ENCODE peak calls at places on chromosomes 5 and 9, in four cellular contexts. U is prostate gland, V is sigmoid colon, B is transverse colon. Y is an unnamed sample.

GRCh38 chr5:176648467-176649194 is 1.3 kb downstream of the TSPAN17 start:
- DNase-seq in U (no peak), V (no peak), B (no peak), Y (no peak)

GRCh38 chr9:77766587-77766986 is 118.5 kb upstream of the GNA14 start:
- DNase-seq in U (no peak), V (no peak), B (no peak), Y (no peak)

GRCh38 chr5:108101816-108102215 is 280.1 kb downstream of the FBXL17 start:
- DNase-seq in U (no peak), V (no peak), B (no peak), Y (no peak)

GRCh38 chr5:105754056-105754455 is 1916.7 kb downstream of the EFNA5 start:
- DNase-seq in U (no peak), V (no peak), B (no peak), Y (no peak)

GRCh38 chr9:123099042-123099441 is 65.6 kb downstream of the GPR21 start:
- DNase-seq in U (no peak), V (no peak), B (no peak), Y (no peak)

GRCh38 chr5:146007270-146007669 is 70.9 kb downstream of the SH3RF2 start:
- DNase-seq in U (no peak), V (no peak), B (no peak), Y (no peak)

GRCh38 chr5:124741711-124742496 is 4.5 kb downstream of the ZNF608 start:
- DNase-seq in U (no peak), V (no peak), B (peak; percentile 42), Y (no peak)

GRCh38 chr9:112569186-112569585 is 82.6 kb downstream of the KIAA1958 start:
- DNase-seq in U (no peak), V (no peak), B (no peak), Y (no peak)

GRCh38 chr9:131734781-131735180 is 5.1 kb downstream of the RAPGEF1 start:
- DNase-seq in U (no peak), V (no peak), B (no peak), Y (no peak)

GRCh38 chr9:124220551-124221451 is 36.9 kb upstream of the NEK6 start:
- DNase-seq in U (peak; percentile 87), V (peak; percentile 65), B (peak; percentile 60), Y (peak; percentile 50)

GRCh38 chr9:137411670-137412380 is 11.1 kb downstream of the EXD3 start:
- DNase-seq in U (peak; percentile 75), V (peak; percentile 89), B (peak; percentile 73), Y (no peak)

GRCh38 chr5:103358305-103358996 is 99.9 kb downstream of the MACIR start:
- DNase-seq in U (no peak), V (no peak), B (no peak), Y (no peak)

GRCh38 chr5:149604321-149604720 is 23.0 kb downstream of the ARHGEF37 start:
- DNase-seq in U (no peak), V (no peak), B (no peak), Y (no peak)

GRCh38 chr9:98010450-98010849 is 27.3 kb downstream of the ANP32B start:
- DNase-seq in U (no peak), V (no peak), B (peak; percentile 51), Y (no peak)

GRCh38 chr5:135444360-135444759 is 2.8 kb downstream of the DCANP1 start:
- DNase-seq in U (no peak), V (peak; percentile 19), B (no peak), Y (peak; percentile 53)

GRCh38 chr9:81874926-81875325 is 53.3 kb upstream of the SPATA31D4 start:
- DNase-seq in U (no peak), V (no peak), B (peak; percentile 20), Y (no peak)

GRCh38 chr5:51439232-51439631 is 56.0 kb downstream of the ISL1 start:
- DNase-seq in U (no peak), V (no peak), B (no peak), Y (no peak)

GRCh38 chr5:10594591-10595210 is 30.8 kb downstream of the ANKRD33B start:
- DNase-seq in U (no peak), V (no peak), B (no peak), Y (no peak)

GRCh38 chr5:149381986-149382338 is 2.9 kb upstream of the IL17B start:
- DNase-seq in U (peak; percentile 63), V (peak; percentile 94), B (peak; percentile 83), Y (no peak)

GRCh38 chr9:136403915-136404800 is 4.2 kb upstream of the SNAPC4 start:
- DNase-seq in U (no peak), V (no peak), B (no peak), Y (no peak)

GRCh38 chr9:8070779-8071444 is 271.3 kb upstream of the DMAC1 start:
- DNase-seq in U (no peak), V (no peak), B (no peak), Y (no peak)

GRCh38 chr9:36764364-36765076 is 191.8 kb downstream of the MELK start:
- DNase-seq in U (no peak), V (no peak), B (no peak), Y (no peak)

GRCh38 chr9:135038331-135038730 is 49.1 kb upstream of the OLFM1 start:
- DNase-seq in U (no peak), V (peak; percentile 47), B (no peak), Y (peak; percentile 14)

GRCh38 chr5:96807099-96807654 is 568 bp downstream of the ERAP1 start:
- DNase-seq in U (peak; percentile 69), V (peak; percentile 89), B (peak; percentile 88), Y (peak; percentile 86)

GRCh38 chr5:130759061-130759460 is 406.0 kb downstream of the HINT1 start:
- DNase-seq in U (no peak), V (no peak), B (no peak), Y (no peak)

GRCh38 chr9:120892748-120893584 is 16.0 kb upstream of the PHF19 start:
- DNase-seq in U (no peak), V (no peak), B (no peak), Y (no peak)
- H3K27ac ChIP-seq in U (peak overlapping the region; percentile 49), V (peak overlapping the region; percentile 72), B (peak overlapping the region; percentile 50), Y (no peak overlapping the region)

DNA sequence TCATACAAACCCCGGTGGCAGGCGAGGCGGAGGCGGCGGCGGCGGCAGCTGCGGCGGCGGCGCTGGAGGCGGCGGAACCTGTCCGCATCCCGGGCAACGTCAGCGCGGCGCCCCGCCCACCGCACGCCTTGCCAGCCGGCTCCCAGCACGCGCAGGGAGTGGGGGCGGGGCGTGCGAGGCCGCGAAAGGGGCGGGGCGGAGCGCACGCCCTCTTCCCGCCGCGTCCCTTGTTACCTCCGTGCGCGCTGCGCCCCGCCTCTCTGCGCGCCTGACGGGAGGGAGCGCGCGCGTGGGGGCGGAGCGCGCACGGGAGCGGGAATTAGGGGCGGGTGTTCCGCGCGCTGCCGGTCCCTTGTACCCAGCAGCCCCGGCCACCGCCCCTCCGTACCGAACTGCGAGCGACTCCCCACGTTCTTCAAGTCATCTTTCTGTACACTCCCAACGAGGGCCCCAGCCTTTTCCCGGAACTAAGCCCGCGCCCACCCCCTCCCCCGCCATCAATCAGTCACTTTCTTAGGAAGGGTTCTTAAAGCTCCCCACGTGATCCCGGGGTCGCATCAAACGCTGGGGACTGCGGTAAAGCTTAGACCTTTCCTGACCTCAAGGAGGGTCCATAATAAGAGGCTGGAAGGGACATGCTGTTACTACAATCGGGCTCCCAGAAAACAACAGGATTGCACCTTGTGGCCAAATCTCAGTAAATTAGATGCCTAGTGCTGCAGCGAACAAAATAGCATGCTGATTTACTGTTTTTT is at the start of gene AGTPBP1:
- DNase-seq in U (peak; percentile 95), V (peak; percentile 97), B (peak; percentile 97), Y (peak; percentile 93)
- TF ChIP-seq POLR2AphosphoS5 in U (peak; percentile 44), V (peak; percentile 16), B (peak; percentile 64), Y (no peak)

GRCh38 chr9:76394023-76394895 is at the start of gene RFK:
- DNase-seq in U (peak; percentile 92), V (peak; percentile 97), B (peak; percentile 96), Y (peak; percentile 95)
- TF ChIP-seq CTCF in U (peak; percentile 69), V (peak; percentile 19), B (peak; percentile 17), Y (peak; percentile 45)

DNA sequence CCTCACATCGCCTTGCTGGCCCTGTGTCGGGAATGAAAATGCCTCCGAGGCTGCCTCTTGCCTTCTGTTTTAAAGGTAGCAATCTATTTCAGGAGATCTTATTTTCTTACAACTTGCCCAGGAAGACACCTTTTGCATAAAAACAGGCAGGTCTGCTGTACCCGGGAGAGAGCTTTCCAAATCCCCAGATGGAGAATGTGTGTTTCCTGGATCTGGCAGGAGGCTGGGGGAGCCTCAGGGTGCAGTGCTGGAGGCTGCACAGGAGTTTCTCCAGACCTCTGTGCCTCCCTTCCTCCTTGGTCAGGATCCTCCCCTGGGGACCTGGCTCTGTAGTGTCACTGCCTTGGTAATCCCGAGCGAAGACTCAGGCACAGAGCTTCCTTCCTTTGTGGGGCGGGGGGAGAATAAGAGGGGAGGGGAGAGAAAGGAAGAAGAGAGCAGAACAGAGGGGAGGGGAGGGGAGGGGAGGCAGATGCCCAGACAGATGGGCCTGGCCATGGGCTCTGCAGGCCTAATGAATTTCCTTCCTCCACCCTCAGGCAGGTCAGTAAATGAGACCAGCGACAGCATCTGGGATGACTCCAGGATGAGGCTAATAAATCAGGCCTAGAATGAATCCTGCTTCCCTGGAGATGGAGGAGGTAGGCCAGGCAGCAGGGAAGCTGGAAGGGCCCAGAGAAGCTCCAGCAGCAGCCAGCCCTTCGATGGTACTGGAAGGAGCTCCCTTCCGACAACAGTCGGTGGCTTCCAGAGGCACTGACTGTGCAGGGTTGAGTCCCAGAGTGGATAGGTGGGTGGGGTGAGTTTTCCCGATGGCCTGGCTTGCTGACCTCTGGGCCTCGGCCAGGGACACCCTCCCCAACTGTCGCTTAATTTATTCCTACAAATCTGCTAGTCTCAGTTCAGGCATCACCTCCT is 104.2 kb upstream of the BOD1 start:
- DNase-seq in U (no peak), V (no peak), B (no peak), Y (no peak)
- H3K27ac ChIP-seq in U (no peak overlapping the region), V (no peak overlapping the region), B (no peak overlapping the region), Y (no peak overlapping the region)

DNA sequence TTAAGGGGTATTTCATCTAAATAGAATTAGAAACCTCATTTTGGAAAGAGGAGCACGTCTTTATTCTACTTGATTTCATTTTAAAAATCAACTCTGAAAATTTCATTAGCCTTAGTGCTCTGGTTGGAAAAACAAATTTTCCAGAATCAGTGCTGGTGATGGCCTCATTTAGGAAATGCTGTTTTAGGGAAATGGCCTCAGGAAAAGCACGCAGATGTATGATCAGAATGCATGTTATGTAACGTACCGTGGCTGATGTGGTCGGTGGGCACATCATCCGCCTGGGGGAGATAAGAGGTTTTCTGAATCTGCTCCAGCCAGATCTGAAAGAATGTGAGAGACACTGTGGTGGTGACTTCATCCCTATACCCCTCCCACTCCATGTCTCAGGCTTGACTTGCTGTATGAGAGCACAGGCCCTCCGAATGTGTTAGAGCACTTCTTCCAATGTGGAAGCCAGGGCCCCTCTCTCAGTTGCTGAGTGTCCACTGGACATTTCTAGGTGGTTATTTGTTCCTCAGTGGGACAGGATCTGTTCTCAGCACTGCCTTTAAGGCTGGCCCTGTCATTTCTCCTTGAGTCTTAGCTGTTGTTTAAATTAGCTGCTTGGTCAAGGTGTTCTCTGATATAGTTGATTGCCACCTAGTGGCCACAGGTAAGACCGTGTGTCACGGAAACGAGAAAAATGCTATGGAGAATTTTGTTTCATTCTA is 96.5 kb downstream of the ARHGAP26 start:
- DNase-seq in U (peak; percentile 72), V (no peak), B (no peak), Y (no peak)
- TF ChIP-seq POLR2AphosphoS5 in U (peak; percentile 79), V (peak; percentile 22), B (peak; percentile 28), Y (no peak)

GRCh38 chr9:70529833-70530232 is 115.4 kb upstream of the KLF9 start:
- DNase-seq in U (no peak), V (no peak), B (no peak), Y (no peak)
- TF ChIP-seq CTCF in U (no peak), V (no peak), B (no peak), Y (no peak)

GRCh38 chr9:127857278-127857677 is 2.8 kb upstream of the ENG start:
- DNase-seq in U (no peak), V (no peak), B (no peak), Y (no peak)
- H3K27ac ChIP-seq in U (no peak overlapping the region), V (no peak overlapping the region), B (no peak overlapping the region), Y (no peak overlapping the region)

Y was measured in suprapubic skin.